ENCODE peak calls at places on chromosomes 5 and 9, in five cellular contexts. One of them, this sample, is unnamed.
A peak's percentile ranks its signal among the peaks of the same experiment; 100 is the strongest.

GRCh38 chr9:127390563-127390962 is 6.4 kb upstream of the SLC2A8 start:
- DNase-seq in endodermal cell: no peak
- DNase-seq in cardiac fibroblast: no peak
- DNase-seq in fibroblast of lung: no peak
- DNase-seq in suprapubic skin: no peak
- DNase-seq in this sample: no peak

GRCh38 chr9:14538529-14538928 is 154.7 kb downstream of the ZDHHC21 start:
- DNase-seq in suprapubic skin: no peak
- DNase-seq in cardiac fibroblast: no peak
- DNase-seq in fibroblast of lung: no peak
- DNase-seq in endodermal cell: peak; percentile 53
- DNase-seq in this sample: no peak

GRCh38 chr9:104864675-104865104 is 63.3 kb downstream of the ABCA1 start:
- DNase-seq in cardiac fibroblast: peak; percentile 72
- DNase-seq in endodermal cell: no peak
- DNase-seq in suprapubic skin: no peak
- DNase-seq in fibroblast of lung: peak; percentile 88
- DNase-seq in this sample: peak; percentile 69

GRCh38 chr9:130370226-130370625 is 74.5 kb upstream of the ASS1 start:
- DNase-seq in endodermal cell: no peak
- DNase-seq in cardiac fibroblast: no peak
- DNase-seq in suprapubic skin: no peak
- DNase-seq in fibroblast of lung: no peak
- DNase-seq in this sample: no peak

GRCh38 chr9:129612815-129613519 is 7.9 kb downstream of the C9orf50 start:
- DNase-seq in suprapubic skin: no peak
- DNase-seq in cardiac fibroblast: no peak
- DNase-seq in fibroblast of lung: no peak
- DNase-seq in endodermal cell: no peak
- DNase-seq in this sample: no peak

GRCh38 chr5:140800816-140801493 is at the start of gene PCDHA3:
- DNase-seq in cardiac fibroblast: peak; percentile 14
- DNase-seq in suprapubic skin: no peak
- DNase-seq in endodermal cell: no peak
- DNase-seq in fibroblast of lung: peak; percentile 39
- DNase-seq in this sample: no peak

GRCh38 chr5:111627862-111628261 is 115.5 kb upstream of the STARD4 start:
- DNase-seq in endodermal cell: no peak
- DNase-seq in cardiac fibroblast: no peak
- DNase-seq in suprapubic skin: no peak
- DNase-seq in fibroblast of lung: no peak
- DNase-seq in this sample: no peak

GRCh38 chr5:1507457-1507856 is 16.3 kb downstream of the LPCAT1 start:
- DNase-seq in cardiac fibroblast: no peak
- DNase-seq in fibroblast of lung: no peak
- DNase-seq in endodermal cell: peak; percentile 44
- DNase-seq in suprapubic skin: peak; percentile 51
- DNase-seq in this sample: no peak

GRCh38 chr9:70168521-70168920 is 90.3 kb upstream of the SMC5 start:
- DNase-seq in endodermal cell: no peak
- DNase-seq in cardiac fibroblast: no peak
- DNase-seq in fibroblast of lung: no peak
- DNase-seq in suprapubic skin: no peak
- DNase-seq in this sample: no peak

GRCh38 chr9:109297899-109298298 is 23.0 kb downstream of the EPB41L4B start:
- DNase-seq in cardiac fibroblast: peak; percentile 34
- DNase-seq in endodermal cell: no peak
- DNase-seq in fibroblast of lung: peak; percentile 35
- DNase-seq in suprapubic skin: no peak
- DNase-seq in this sample: peak; percentile 75

GRCh38 chr5:30401479-30402058 is 791.9 kb upstream of the CDH6 start:
- DNase-seq in fibroblast of lung: peak; percentile 28
- DNase-seq in cardiac fibroblast: peak; percentile 28
- DNase-seq in endodermal cell: peak; percentile 88
- DNase-seq in suprapubic skin: no peak
- DNase-seq in this sample: no peak

GRCh38 chr5:90161399-90161798 is 248.2 kb downstream of the CETN3 start:
- DNase-seq in suprapubic skin: no peak
- DNase-seq in cardiac fibroblast: peak; percentile 95
- DNase-seq in fibroblast of lung: peak; percentile 41
- DNase-seq in endodermal cell: peak; percentile 85
- DNase-seq in this sample: no peak

GRCh38 chr5:55568629-55569512 is 34.1 kb upstream of the PLPP1 start:
- DNase-seq in cardiac fibroblast: no peak
- DNase-seq in fibroblast of lung: no peak
- DNase-seq in suprapubic skin: no peak
- DNase-seq in endodermal cell: no peak
- DNase-seq in this sample: no peak

GRCh38 chr9:36023260-36024048 is 13.3 kb upstream of the RECK start:
- DNase-seq in cardiac fibroblast: peak; percentile 83
- DNase-seq in endodermal cell: peak; percentile 92
- DNase-seq in suprapubic skin: peak; percentile 73
- DNase-seq in fibroblast of lung: peak; percentile 81
- DNase-seq in this sample: no peak

GRCh38 chr9:107530682-107531081 is 41.1 kb upstream of the KLF4 start:
- DNase-seq in fibroblast of lung: no peak
- DNase-seq in suprapubic skin: no peak
- DNase-seq in cardiac fibroblast: no peak
- DNase-seq in endodermal cell: no peak
- DNase-seq in this sample: no peak

GRCh38 chr5:109496112-109496511 is 86.3 kb upstream of the PJA2 start:
- DNase-seq in suprapubic skin: no peak
- DNase-seq in cardiac fibroblast: peak; percentile 25
- DNase-seq in endodermal cell: no peak
- DNase-seq in fibroblast of lung: peak; percentile 36
- DNase-seq in this sample: no peak

GRCh38 chr9:37602817-37603216 is 10.4 kb upstream of the TOMM5 start:
- DNase-seq in suprapubic skin: peak; percentile 71
- DNase-seq in cardiac fibroblast: no peak
- DNase-seq in endodermal cell: no peak
- DNase-seq in fibroblast of lung: no peak
- DNase-seq in this sample: no peak

GRCh38 chr9:120909904-120910303 is 16.7 kb downstream of the TRAF1 start:
- DNase-seq in suprapubic skin: no peak
- DNase-seq in cardiac fibroblast: no peak
- DNase-seq in fibroblast of lung: no peak
- DNase-seq in endodermal cell: no peak
- DNase-seq in this sample: no peak

GRCh38 chr5:72550595-72550994 is 43.4 kb upstream of the ZNF366 start:
- DNase-seq in suprapubic skin: no peak
- DNase-seq in cardiac fibroblast: no peak
- DNase-seq in endodermal cell: no peak
- DNase-seq in fibroblast of lung: no peak
- DNase-seq in this sample: no peak

GRCh38 chr9:132451276-132451675 is 41.3 kb downstream of the CFAP77 start:
- DNase-seq in endodermal cell: no peak
- DNase-seq in fibroblast of lung: no peak
- DNase-seq in cardiac fibroblast: no peak
- DNase-seq in suprapubic skin: no peak
- DNase-seq in this sample: no peak

GRCh38 chr9:86700601-86701000 is 246.7 kb downstream of the GAS1 start:
- DNase-seq in endodermal cell: no peak
- DNase-seq in suprapubic skin: peak; percentile 70
- DNase-seq in cardiac fibroblast: peak; percentile 87
- DNase-seq in fibroblast of lung: peak; percentile 61
- DNase-seq in this sample: no peak

GRCh38 chr5:137510671-137511070 is 11.5 kb upstream of the SPOCK1 start:
- DNase-seq in cardiac fibroblast: no peak
- DNase-seq in suprapubic skin: no peak
- DNase-seq in fibroblast of lung: no peak
- DNase-seq in endodermal cell: no peak
- DNase-seq in this sample: no peak

GRCh38 chr5:116734717-116735072 is 160.1 kb upstream of the SEMA6A start:
- DNase-seq in suprapubic skin: no peak
- DNase-seq in cardiac fibroblast: peak; percentile 45
- DNase-seq in fibroblast of lung: no peak
- DNase-seq in endodermal cell: no peak
- DNase-seq in this sample: no peak

GRCh38 chr9:120308495-120308894 is 271.5 kb downstream of the CDK5RAP2 start:
- DNase-seq in fibroblast of lung: no peak
- DNase-seq in endodermal cell: peak; percentile 66
- DNase-seq in suprapubic skin: no peak
- DNase-seq in cardiac fibroblast: no peak
- DNase-seq in this sample: no peak

GRCh38 chr5:74056789-74057164 is 430.8 kb downstream of the ARHGEF28 start:
- DNase-seq in suprapubic skin: no peak
- DNase-seq in fibroblast of lung: peak; percentile 34
- DNase-seq in endodermal cell: peak; percentile 63
- DNase-seq in cardiac fibroblast: peak; percentile 58
- DNase-seq in this sample: no peak

GRCh38 chr9:72951043-72951442 is 1.8 kb downstream of the ALDH1A1 start:
- DNase-seq in endodermal cell: no peak
- DNase-seq in suprapubic skin: no peak
- DNase-seq in cardiac fibroblast: no peak
- DNase-seq in fibroblast of lung: no peak
- DNase-seq in this sample: no peak

GRCh38 chr5:17000296-17000939 is 64.3 kb upstream of the MYO10 start:
- DNase-seq in fibroblast of lung: peak; percentile 95
- DNase-seq in cardiac fibroblast: peak; percentile 92
- DNase-seq in suprapubic skin: no peak
- DNase-seq in endodermal cell: no peak
- DNase-seq in this sample: peak; percentile 97

GRCh38 chr9:120619751-120620655 is 40.0 kb upstream of the CDK5RAP2 start:
- DNase-seq in suprapubic skin: no peak
- DNase-seq in cardiac fibroblast: peak; percentile 81
- DNase-seq in fibroblast of lung: peak; percentile 82
- DNase-seq in endodermal cell: peak; percentile 80
- DNase-seq in this sample: peak; percentile 23

GRCh38 chr5:50663636-50664035 is 2.8 kb upstream of the PARP8 start:
- DNase-seq in suprapubic skin: no peak
- DNase-seq in endodermal cell: no peak
- DNase-seq in cardiac fibroblast: no peak
- DNase-seq in fibroblast of lung: no peak
- DNase-seq in this sample: no peak

GRCh38 chr5:4868140-4868735 is 271.9 kb upstream of the ADAMTS16 start:
- DNase-seq in suprapubic skin: no peak
- DNase-seq in endodermal cell: peak; percentile 89
- DNase-seq in fibroblast of lung: no peak
- DNase-seq in cardiac fibroblast: peak; percentile 13
- DNase-seq in this sample: no peak

GRCh38 chr9:114314881-114315722 is 7.8 kb upstream of the ORM1 start:
- DNase-seq in endodermal cell: peak; percentile 31
- DNase-seq in suprapubic skin: peak; percentile 3
- DNase-seq in cardiac fibroblast: peak; percentile 21
- DNase-seq in fibroblast of lung: no peak
- DNase-seq in this sample: no peak

GRCh38 chr5:57128325-57128724 is 45.5 kb upstream of the GPBP1 start:
- DNase-seq in endodermal cell: no peak
- DNase-seq in cardiac fibroblast: no peak
- DNase-seq in fibroblast of lung: no peak
- DNase-seq in suprapubic skin: no peak
- DNase-seq in this sample: no peak

GRCh38 chr5:114447084-114447773 is 85.4 kb downstream of the KCNN2 start:
- DNase-seq in fibroblast of lung: peak; percentile 15
- DNase-seq in endodermal cell: no peak
- DNase-seq in suprapubic skin: no peak
- DNase-seq in cardiac fibroblast: no peak
- DNase-seq in this sample: no peak
- TF ChIP-seq CTCF in fibroblast of lung: peak; percentile 45
- TF ChIP-seq CTCF in endodermal cell: peak; percentile 77
- TF ChIP-seq CTCF in suprapubic skin: no peak
- TF ChIP-seq CTCF in cardiac fibroblast: peak; percentile 31
- TF ChIP-seq CTCF in this sample: no peak

DNA sequence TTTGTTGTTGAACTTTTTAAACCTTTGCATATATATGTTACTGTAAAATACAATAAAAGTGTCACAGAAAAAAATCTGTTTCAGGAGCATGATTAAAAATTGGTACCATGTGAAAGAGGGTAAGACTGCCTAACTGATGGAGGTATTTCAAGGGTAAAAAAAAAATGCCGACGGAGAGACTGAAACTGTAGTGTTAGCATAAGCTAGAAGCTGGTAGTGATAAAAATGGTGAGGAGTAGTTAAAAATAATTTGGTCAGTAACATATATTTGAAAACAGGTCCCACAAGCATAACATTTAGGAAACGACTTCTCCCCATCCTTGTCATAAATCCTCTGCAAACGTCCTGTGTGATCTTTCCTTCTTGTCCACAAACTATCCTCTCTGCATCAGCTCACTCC is 64.7 kb downstream of the MEF2C start:
- DNase-seq in fibroblast of lung: no peak
- DNase-seq in endodermal cell: no peak
- DNase-seq in suprapubic skin: no peak
- DNase-seq in cardiac fibroblast: no peak
- DNase-seq in this sample: no peak
- H3K4me3 ChIP-seq in fibroblast of lung: no peak overlapping the region
- H3K4me3 ChIP-seq in endodermal cell: no peak overlapping the region
- H3K4me3 ChIP-seq in suprapubic skin: no peak overlapping the region
- H3K4me3 ChIP-seq in cardiac fibroblast: no peak overlapping the region
- H3K4me3 ChIP-seq in this sample: no peak overlapping the region

DNA sequence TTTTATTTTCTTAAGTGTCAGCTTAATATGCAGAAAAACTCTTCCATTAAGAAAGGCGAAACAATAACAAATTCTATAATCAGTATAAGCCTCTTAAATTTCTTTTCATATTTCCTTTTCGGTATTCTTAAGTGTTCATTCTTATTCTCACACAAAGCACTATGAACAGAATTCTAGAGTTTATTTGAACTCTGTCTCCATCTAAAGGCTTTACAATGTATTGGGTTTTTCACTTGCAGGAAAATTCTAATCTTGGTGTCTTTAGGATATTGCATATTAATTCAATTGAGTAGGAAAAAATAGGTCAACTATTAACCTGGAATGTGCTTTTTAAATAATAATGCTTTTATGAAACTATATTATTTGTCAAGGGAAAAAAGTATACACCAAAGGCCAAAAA is 166.6 kb downstream of the SLF1 start:
- DNase-seq in cardiac fibroblast: no peak
- DNase-seq in fibroblast of lung: peak; percentile 20
- DNase-seq in endodermal cell: no peak
- DNase-seq in suprapubic skin: no peak
- DNase-seq in this sample: no peak
- TF ChIP-seq CTCF in cardiac fibroblast: no peak
- TF ChIP-seq CTCF in fibroblast of lung: peak; percentile 16
- TF ChIP-seq CTCF in endodermal cell: peak; percentile 55
- TF ChIP-seq CTCF in suprapubic skin: no peak
- TF ChIP-seq CTCF in this sample: peak; percentile 26

DNA sequence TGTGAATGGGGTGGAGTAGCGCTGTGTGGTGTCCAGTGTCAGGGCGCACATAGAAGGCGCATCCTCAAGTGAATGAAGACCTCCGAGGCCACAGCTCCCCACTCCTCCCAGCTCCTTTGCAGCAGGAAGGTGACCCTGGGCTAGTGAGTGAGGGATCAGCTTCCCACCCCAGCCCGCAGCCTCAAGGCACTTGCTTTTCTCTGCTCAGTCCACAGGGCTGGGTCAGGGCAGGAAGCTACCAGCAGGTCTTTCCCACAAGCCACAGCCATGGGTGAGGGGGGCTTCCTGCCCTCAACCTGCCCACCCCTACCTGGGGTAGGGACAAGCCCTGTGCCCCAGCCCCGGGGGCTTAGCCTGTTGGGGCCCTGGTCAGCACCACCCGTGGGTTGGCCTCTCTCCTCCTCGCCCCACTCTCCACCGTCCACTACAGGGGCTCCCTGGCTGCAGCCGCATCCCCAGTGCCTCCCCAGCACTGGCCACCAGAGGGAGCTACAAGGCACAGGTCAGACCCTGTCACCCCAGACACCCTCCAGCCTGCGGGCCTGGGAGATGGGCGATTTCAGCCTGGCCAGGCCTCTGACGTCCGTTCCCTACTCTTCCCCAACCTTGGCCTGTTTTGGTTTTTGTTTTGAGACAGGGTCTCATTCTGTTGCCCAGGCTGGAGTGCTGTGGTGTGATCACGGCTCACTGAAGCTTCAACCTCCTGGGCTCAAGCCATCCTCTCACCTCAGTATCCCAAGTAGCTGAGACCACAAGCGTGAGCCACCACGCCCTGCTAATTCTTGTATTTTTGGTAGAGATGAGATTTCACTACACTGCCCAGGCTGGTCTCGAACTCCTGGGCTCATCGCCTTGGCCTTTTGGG is 1.3 kb upstream of the ABCA2 start:
- DNase-seq in suprapubic skin: peak; percentile 88
- DNase-seq in cardiac fibroblast: peak; percentile 66
- DNase-seq in fibroblast of lung: peak; percentile 41
- DNase-seq in endodermal cell: peak; percentile 96
- DNase-seq in this sample: no peak
- H3K4me3 ChIP-seq in suprapubic skin: peak overlapping the region; percentile 66
- H3K4me3 ChIP-seq in cardiac fibroblast: no peak overlapping the region
- H3K4me3 ChIP-seq in fibroblast of lung: no peak overlapping the region
- H3K4me3 ChIP-seq in endodermal cell: peak overlapping the region; percentile 81
- H3K4me3 ChIP-seq in this sample: peak overlapping the region; percentile 48